ENCODE peak calls at places on chromosomes 11 and 22, in ten cellular contexts. One of them, this sample, is unnamed.

GRCh38 chr11:78417175-78417887 is at the start of gene GAB2:
- DNase-seq in sigmoid colon: no peak
- DNase-seq in K562: no peak
- DNase-seq in stomach: peak; percentile 51
- DNase-seq in upper lobe of left lung: peak; percentile 93
- DNase-seq in tibial nerve: no peak
- DNase-seq in transverse colon: peak; percentile 66
- DNase-seq in GM12878: no peak
- DNase-seq in esophagus muscularis mucosa: no peak
- DNase-seq in ovary: peak; percentile 53
- DNase-seq in this sample: peak; percentile 71

GRCh38 chr22:47995718-47996117 is 1233.3 kb downstream of the TBC1D22A start:
- DNase-seq in sigmoid colon: no peak
- DNase-seq in upper lobe of left lung: peak; percentile 55
- DNase-seq in GM12878: no peak
- DNase-seq in ovary: no peak
- DNase-seq in tibial nerve: no peak
- DNase-seq in transverse colon: no peak
- DNase-seq in stomach: no peak
- DNase-seq in K562: no peak
- DNase-seq in esophagus muscularis mucosa: no peak
- DNase-seq in this sample: no peak

GRCh38 chr11:79466411-79466810 is 25.6 kb upstream of the TENM4 start:
- DNase-seq in upper lobe of left lung: no peak
- DNase-seq in esophagus muscularis mucosa: peak; percentile 47
- DNase-seq in tibial nerve: no peak
- DNase-seq in stomach: no peak
- DNase-seq in GM12878: no peak
- DNase-seq in ovary: no peak
- DNase-seq in sigmoid colon: no peak
- DNase-seq in K562: no peak
- DNase-seq in transverse colon: no peak
- DNase-seq in this sample: no peak

GRCh38 chr22:48147404-48147803 is 1385.0 kb downstream of the TBC1D22A start:
- DNase-seq in GM12878: no peak
- DNase-seq in upper lobe of left lung: no peak
- DNase-seq in ovary: no peak
- DNase-seq in tibial nerve: no peak
- DNase-seq in transverse colon: no peak
- DNase-seq in sigmoid colon: no peak
- DNase-seq in K562: no peak
- DNase-seq in esophagus muscularis mucosa: no peak
- DNase-seq in stomach: no peak
- DNase-seq in this sample: peak; percentile 7

GRCh38 chr11:1017269-1018005 is 19.1 kb downstream of the MUC6 start:
- DNase-seq in esophagus muscularis mucosa: peak; percentile 96
- DNase-seq in ovary: no peak
- DNase-seq in K562: no peak
- DNase-seq in sigmoid colon: no peak
- DNase-seq in transverse colon: no peak
- DNase-seq in stomach: peak; percentile 60
- DNase-seq in GM12878: no peak
- DNase-seq in tibial nerve: peak; percentile 23
- DNase-seq in upper lobe of left lung: peak; percentile 73
- DNase-seq in this sample: no peak

GRCh38 chr11:61935861-61936260 is 14.3 kb upstream of the BEST1 start:
- DNase-seq in GM12878: no peak
- DNase-seq in stomach: no peak
- DNase-seq in sigmoid colon: no peak
- DNase-seq in esophagus muscularis mucosa: no peak
- DNase-seq in upper lobe of left lung: no peak
- DNase-seq in tibial nerve: no peak
- DNase-seq in K562: no peak
- DNase-seq in transverse colon: no peak
- DNase-seq in ovary: no peak
- DNase-seq in this sample: no peak

GRCh38 chr11:57546869-57547518 is 9.6 kb downstream of the SMTNL1 start:
- DNase-seq in upper lobe of left lung: no peak
- DNase-seq in sigmoid colon: no peak
- DNase-seq in ovary: no peak
- DNase-seq in transverse colon: no peak
- DNase-seq in esophagus muscularis mucosa: no peak
- DNase-seq in K562: peak; percentile 66
- DNase-seq in GM12878: no peak
- DNase-seq in tibial nerve: no peak
- DNase-seq in stomach: no peak
- DNase-seq in this sample: no peak

GRCh38 chr22:44297662-44298061 is 15.1 kb downstream of the SHISAL1 start:
- DNase-seq in stomach: no peak
- DNase-seq in esophagus muscularis mucosa: no peak
- DNase-seq in ovary: no peak
- DNase-seq in tibial nerve: no peak
- DNase-seq in sigmoid colon: no peak
- DNase-seq in upper lobe of left lung: no peak
- DNase-seq in GM12878: no peak
- DNase-seq in transverse colon: no peak
- DNase-seq in K562: no peak
- DNase-seq in this sample: no peak

GRCh38 chr11:11416917-11417316 is 63.9 kb upstream of the CSNK2A3 start:
- DNase-seq in tibial nerve: no peak
- DNase-seq in K562: no peak
- DNase-seq in stomach: no peak
- DNase-seq in sigmoid colon: no peak
- DNase-seq in upper lobe of left lung: no peak
- DNase-seq in GM12878: no peak
- DNase-seq in transverse colon: no peak
- DNase-seq in ovary: no peak
- DNase-seq in esophagus muscularis mucosa: no peak
- DNase-seq in this sample: no peak

GRCh38 chr11:103673773-103674172 is 362.7 kb upstream of the DDI1 start:
- DNase-seq in tibial nerve: no peak
- DNase-seq in ovary: no peak
- DNase-seq in GM12878: no peak
- DNase-seq in sigmoid colon: no peak
- DNase-seq in stomach: no peak
- DNase-seq in upper lobe of left lung: no peak
- DNase-seq in transverse colon: no peak
- DNase-seq in K562: no peak
- DNase-seq in esophagus muscularis mucosa: no peak
- DNase-seq in this sample: no peak

GRCh38 chr11:111634981-111635705 is 32.9 kb downstream of the SIK2 start:
- DNase-seq in tibial nerve: no peak
- DNase-seq in sigmoid colon: no peak
- DNase-seq in esophagus muscularis mucosa: no peak
- DNase-seq in upper lobe of left lung: no peak
- DNase-seq in ovary: no peak
- DNase-seq in GM12878: no peak
- DNase-seq in transverse colon: no peak
- DNase-seq in K562: peak; percentile 22
- DNase-seq in stomach: no peak
- DNase-seq in this sample: no peak

GRCh38 chr22:25354456-25354855 is 135.0 kb downstream of the CRYBB2 start:
- DNase-seq in esophagus muscularis mucosa: no peak
- DNase-seq in ovary: no peak
- DNase-seq in K562: no peak
- DNase-seq in stomach: no peak
- DNase-seq in sigmoid colon: peak; percentile 52
- DNase-seq in upper lobe of left lung: peak; percentile 28
- DNase-seq in tibial nerve: no peak
- DNase-seq in GM12878: no peak
- DNase-seq in transverse colon: no peak
- DNase-seq in this sample: peak; percentile 38

GRCh38 chr22:36356708-36357694 is 30.8 kb downstream of the MYH9 start:
- DNase-seq in esophagus muscularis mucosa: no peak
- DNase-seq in tibial nerve: no peak
- DNase-seq in sigmoid colon: no peak
- DNase-seq in transverse colon: no peak
- DNase-seq in GM12878: no peak
- DNase-seq in K562: no peak
- DNase-seq in upper lobe of left lung: no peak
- DNase-seq in ovary: no peak
- DNase-seq in stomach: no peak
- DNase-seq in this sample: no peak

DNA sequence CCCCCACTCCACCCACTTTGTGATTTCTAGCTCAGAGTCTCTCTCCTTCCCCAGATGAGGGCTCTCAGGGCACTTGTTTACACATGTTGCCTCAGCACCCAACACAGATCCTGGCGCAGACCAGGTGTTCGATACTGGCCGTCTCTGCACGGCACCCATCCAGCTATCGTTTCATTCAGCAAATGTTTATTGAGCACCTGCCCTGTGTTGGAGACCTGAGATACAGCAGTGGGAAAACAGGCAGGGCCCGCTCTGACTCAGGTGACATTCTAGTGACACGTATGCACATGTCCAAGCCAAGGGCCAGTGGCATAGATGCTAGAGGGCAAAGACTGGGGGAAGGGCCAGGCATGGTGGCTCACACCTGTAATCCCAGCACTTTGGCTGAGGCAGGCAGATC is 71.9 kb downstream of the NFAM1 start:
- DNase-seq in stomach: peak; percentile 83
- DNase-seq in transverse colon: no peak
- DNase-seq in GM12878: no peak
- DNase-seq in K562: no peak
- DNase-seq in esophagus muscularis mucosa: no peak
- DNase-seq in tibial nerve: no peak
- DNase-seq in sigmoid colon: no peak
- DNase-seq in ovary: no peak
- DNase-seq in upper lobe of left lung: no peak
- DNase-seq in this sample: no peak
- TF ChIP-seq EP300 in stomach: no peak
- TF ChIP-seq EP300 in transverse colon: no peak
- TF ChIP-seq EP300 in GM12878: no peak
- TF ChIP-seq EP300 in K562: no peak
- TF ChIP-seq EP300 in esophagus muscularis mucosa: no peak
- TF ChIP-seq EP300 in tibial nerve: no peak
- TF ChIP-seq EP300 in sigmoid colon: no peak
- TF ChIP-seq EP300 in ovary: no peak
- TF ChIP-seq EP300 in upper lobe of left lung: no peak
- TF ChIP-seq EP300 in this sample: no peak

DNA sequence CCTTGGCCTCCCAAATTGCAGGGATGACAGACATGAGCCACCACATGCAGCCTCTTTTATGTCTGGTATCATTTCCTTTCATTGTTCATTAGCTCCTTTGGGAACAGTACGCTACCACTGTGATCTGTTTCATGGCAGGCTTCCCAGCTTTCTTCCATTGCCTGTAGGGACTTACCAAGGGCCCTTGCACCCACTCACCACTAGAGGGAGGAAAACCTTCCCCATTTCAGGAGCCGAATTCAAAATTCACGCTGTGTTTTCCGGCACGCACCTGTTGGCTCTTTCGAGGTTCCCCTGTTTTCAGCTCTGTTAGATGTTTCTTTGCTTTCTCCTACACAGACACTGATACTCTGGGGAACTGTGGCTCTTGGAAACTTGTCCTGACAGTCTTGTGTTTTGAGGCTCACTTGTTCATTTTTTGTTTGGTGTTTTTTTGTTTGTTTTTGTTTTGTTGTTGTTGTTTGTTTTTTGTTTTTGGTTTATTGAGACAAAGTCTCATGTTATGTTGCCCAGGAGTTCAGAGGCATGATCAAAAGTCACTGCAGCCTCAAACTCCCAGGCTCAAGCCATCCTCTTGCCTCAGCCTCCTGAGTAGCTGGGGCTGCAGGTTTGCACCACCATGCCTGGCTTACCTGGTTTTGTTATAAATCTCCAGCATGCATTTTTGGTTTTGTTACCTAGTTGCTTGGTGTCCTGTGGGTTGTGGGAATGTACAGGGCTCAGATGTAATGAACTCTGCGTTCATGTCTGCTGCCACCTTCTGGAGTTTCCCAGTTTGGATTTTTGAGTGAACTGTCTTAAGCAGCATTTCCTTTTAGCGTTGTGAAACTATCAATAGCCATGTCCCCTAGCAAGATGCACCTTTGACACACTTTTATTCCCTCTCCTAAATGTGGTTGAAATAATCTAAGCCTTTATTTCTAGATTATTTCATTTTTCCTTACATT is 2.3 kb downstream of the KRTAP5-11 start:
- DNase-seq in GM12878: no peak
- DNase-seq in stomach: peak; percentile 76
- DNase-seq in tibial nerve: peak; percentile 47
- DNase-seq in sigmoid colon: peak; percentile 76
- DNase-seq in K562: peak; percentile 70
- DNase-seq in transverse colon: peak; percentile 58
- DNase-seq in upper lobe of left lung: no peak
- DNase-seq in ovary: peak; percentile 49
- DNase-seq in esophagus muscularis mucosa: no peak
- DNase-seq in this sample: no peak
- TF ChIP-seq CTCF in GM12878: peak; percentile 86
- TF ChIP-seq CTCF in stomach: no peak
- TF ChIP-seq CTCF in tibial nerve: peak; percentile 71
- TF ChIP-seq CTCF in sigmoid colon: peak; percentile 78
- TF ChIP-seq CTCF in K562: peak; percentile 84
- TF ChIP-seq CTCF in transverse colon: peak; percentile 70
- TF ChIP-seq CTCF in upper lobe of left lung: peak; percentile 60
- TF ChIP-seq CTCF in ovary: no peak
- TF ChIP-seq CTCF in esophagus muscularis mucosa: peak; percentile 76
- TF ChIP-seq CTCF in this sample: peak; percentile 83

DNA sequence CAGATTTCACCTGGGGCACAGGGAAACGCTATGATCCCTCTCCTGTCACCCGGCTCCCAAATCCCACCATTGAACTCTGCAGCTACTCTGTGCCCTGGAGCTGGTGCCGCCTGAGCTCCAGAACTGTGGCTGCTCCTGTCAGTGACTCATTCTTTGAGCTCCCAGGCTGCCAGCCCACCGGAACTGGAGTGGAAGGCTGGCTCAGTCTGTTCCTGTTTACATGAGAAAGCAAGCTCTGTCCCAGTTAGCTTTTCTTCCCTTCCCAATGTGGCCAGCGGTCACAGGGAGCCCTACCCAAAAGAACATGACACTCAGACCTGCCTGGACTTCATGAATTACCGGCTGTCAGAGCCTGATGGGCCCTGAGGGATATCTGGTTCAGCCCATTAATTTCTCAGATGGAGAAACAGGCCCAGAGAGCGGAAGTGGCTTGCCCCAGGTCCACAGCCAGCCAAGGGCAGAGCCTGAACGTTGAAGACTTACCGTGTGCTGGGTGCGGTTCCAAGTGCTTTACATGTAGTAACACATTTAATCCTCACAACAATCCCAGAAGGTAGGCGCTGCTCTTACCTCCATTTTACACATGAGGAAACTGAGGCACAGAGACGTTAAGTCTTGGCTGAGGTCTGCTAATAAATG is 23.8 kb upstream of the IGSF22 start:
- DNase-seq in sigmoid colon: no peak
- DNase-seq in upper lobe of left lung: no peak
- DNase-seq in ovary: no peak
- DNase-seq in transverse colon: no peak
- DNase-seq in K562: no peak
- DNase-seq in stomach: no peak
- DNase-seq in esophagus muscularis mucosa: no peak
- DNase-seq in tibial nerve: peak; percentile 17
- DNase-seq in GM12878: no peak
- DNase-seq in this sample: no peak
- TF ChIP-seq EP300 in sigmoid colon: no peak
- TF ChIP-seq EP300 in upper lobe of left lung: no peak
- TF ChIP-seq EP300 in ovary: no peak
- TF ChIP-seq EP300 in transverse colon: no peak
- TF ChIP-seq EP300 in K562: no peak
- TF ChIP-seq EP300 in stomach: no peak
- TF ChIP-seq EP300 in esophagus muscularis mucosa: no peak
- TF ChIP-seq EP300 in tibial nerve: no peak
- TF ChIP-seq EP300 in GM12878: no peak
- TF ChIP-seq EP300 in this sample: no peak

GRCh38 chr11:43575931-43576833 is 104.4 kb upstream of the HSD17B12 start:
- DNase-seq in stomach: no peak
- DNase-seq in GM12878: no peak
- DNase-seq in ovary: no peak
- DNase-seq in upper lobe of left lung: no peak
- DNase-seq in esophagus muscularis mucosa: no peak
- DNase-seq in transverse colon: no peak
- DNase-seq in sigmoid colon: no peak
- DNase-seq in tibial nerve: no peak
- DNase-seq in K562: no peak
- DNase-seq in this sample: no peak
- TF ChIP-seq CTCF in stomach: no peak
- TF ChIP-seq CTCF in GM12878: no peak
- TF ChIP-seq CTCF in ovary: no peak
- TF ChIP-seq CTCF in upper lobe of left lung: no peak
- TF ChIP-seq CTCF in esophagus muscularis mucosa: no peak
- TF ChIP-seq CTCF in transverse colon: no peak
- TF ChIP-seq CTCF in sigmoid colon: no peak
- TF ChIP-seq CTCF in tibial nerve: no peak
- TF ChIP-seq CTCF in K562: no peak
- TF ChIP-seq CTCF in this sample: no peak

This sample was measured in suprapubic skin.